ENCODE peak calls at places on chromosome 21, in ten cellular contexts. O, Q, D, I, G, A, W, B, M and L are unnamed samples.

GRCh38 chr21:31514598-31514997 is 144.9 kb upstream of the SOD1 start:
- DNase-seq in B (no peak), G (no peak), W (peak), M (no peak), D (no peak), I (no peak), Q (no peak), O (no peak), A (no peak), L (no peak)

GRCh38 chr21:34596561-34597271 is 18.2 kb downstream of the RCAN1 start:
- DNase-seq in D (no peak), O (no peak), M (no peak), I (no peak), A (no peak), Q (no peak), G (no peak), B (no peak), W (no peak), L (no peak)

GRCh38 chr21:33936221-33937038 is 20.8 kb upstream of the ATP5PO start:
- DNase-seq in A (no peak), B (no peak), W (no peak), Q (peak), O (no peak), I (no peak), D (no peak), G (no peak), M (no peak), L (no peak)

GRCh38 chr21:35738342-35738961 is 321.9 kb downstream of the SETD4 start:
- DNase-seq in G (peak), A (no peak), W (no peak), O (no peak), I (no peak), M (no peak), D (peak), Q (no peak), B (no peak), L (no peak)

GRCh38 chr21:18832950-18833349 is 429.4 kb upstream of the TMPRSS15 start:
- DNase-seq in G (no peak), Q (peak), B (no peak), D (peak), O (peak), W (no peak), A (no peak), I (no peak), M (no peak), L (no peak)

GRCh38 chr21:28334407-28334806 is 658.3 kb downstream of the LTN1 start:
- DNase-seq in O (no peak), D (peak), M (no peak), B (no peak), W (no peak), Q (no peak), I (no peak), G (no peak), A (peak), L (no peak)

GRCh38 chr21:28272272-28272992 is 720.2 kb downstream of the LTN1 start:
- DNase-seq in B (no peak), G (no peak), I (no peak), A (no peak), O (peak), W (no peak), Q (peak), D (no peak), M (no peak), L (no peak)

GRCh38 chr21:35428489-35428888 is 379.4 kb upstream of the RUNX1 start:
- DNase-seq in G (peak), A (no peak), D (no peak), B (peak), M (no peak), I (no peak), W (no peak), O (no peak), Q (peak), L (no peak)

GRCh38 chr21:26388731-26389231 is 184.3 kb downstream of the CYYR1 start:
- DNase-seq in M (no peak), I (no peak), D (peak), A (no peak), G (peak), B (no peak), O (peak), W (no peak), Q (peak), L (no peak)

GRCh38 chr21:19420607-19421006 is 1017.0 kb upstream of the TMPRSS15 start:
- DNase-seq in I (no peak), G (no peak), M (no peak), D (no peak), B (no peak), O (no peak), W (no peak), Q (no peak), A (no peak), L (no peak)

GRCh38 chr21:27953328-27954045 is 986.6 kb upstream of the ADAMTS5 start:
- DNase-seq in A (no peak), O (no peak), W (no peak), Q (peak), M (no peak), B (no peak), I (no peak), G (no peak), D (peak), L (no peak)

GRCh38 chr21:42887321-42887720 is 5.8 kb upstream of the NDUFV3 start:
- DNase-seq in B (no peak), M (no peak), Q (no peak), O (no peak), I (no peak), A (no peak), D (no peak), W (no peak), G (no peak), L (no peak)

GRCh38 chr21:18772876-18773275 is 369.3 kb upstream of the TMPRSS15 start:
- DNase-seq in I (no peak), B (no peak), G (no peak), M (no peak), Q (no peak), O (no peak), D (peak), A (no peak), W (no peak), L (no peak)

GRCh38 chr21:29218749-29219148 is 80.0 kb upstream of the BACH1 start:
- DNase-seq in D (peak), W (no peak), A (no peak), G (no peak), I (no peak), Q (no peak), O (no peak), M (no peak), B (no peak), L (no peak)

GRCh38 chr21:46597896-46598343 is 7.0 kb downstream of the S100B start:
- DNase-seq in M (no peak), O (no peak), Q (no peak), A (no peak), W (no peak), G (no peak), D (no peak), B (no peak), I (no peak), L (no peak)

GRCh38 chr21:26142363-26142762 is 28.2 kb downstream of the APP start:
- DNase-seq in B (no peak), G (no peak), W (no peak), Q (no peak), M (no peak), O (no peak), A (no peak), D (no peak), I (no peak), L (no peak)

GRCh38 chr21:26115899-26116298 is 54.7 kb downstream of the APP start:
- DNase-seq in W (no peak), I (peak), M (no peak), A (no peak), G (no peak), O (peak), B (no peak), D (peak), Q (peak), L (no peak)

GRCh38 chr21:42997053-42997452 is 22.7 kb downstream of the PKNOX1 start:
- DNase-seq in M (no peak), D (no peak), I (peak), B (peak), A (no peak), G (peak), O (peak), W (peak), Q (peak), L (no peak)

GRCh38 chr21:43354016-43354420 is 72.9 kb downstream of the SIK1 start:
- DNase-seq in G (no peak), A (peak), M (no peak), Q (no peak), W (no peak), D (no peak), O (no peak), I (no peak), B (no peak), L (no peak)

GRCh38 chr21:42352433-42353095 is 1.8 kb upstream of the TFF2 start:
- DNase-seq in O (no peak), I (no peak), G (no peak), M (no peak), D (peak), W (peak), B (no peak), Q (no peak), A (no peak), L (no peak)

GRCh38 chr21:14259669-14260458 is 43.9 kb downstream of the RBM11 start:
- DNase-seq in Q (peak), A (peak), B (no peak), O (peak), M (no peak), D (peak), I (peak), G (peak), W (no peak), L (no peak)

GRCh38 chr21:34877485-34878128 is 171.5 kb downstream of the RUNX1 start:
- DNase-seq in M (no peak), B (peak), Q (no peak), O (no peak), W (no peak), I (no peak), D (peak), A (no peak), G (no peak), L (no peak)

GRCh38 chr21:46667735-46668380 is 32.4 kb downstream of the PRMT2 start:
- DNase-seq in A (no peak), M (no peak), G (peak), W (no peak), O (peak), Q (peak), D (peak), B (no peak), I (no peak), L (no peak)

GRCh38 chr21:35575280-35575915 is 484.9 kb downstream of the SETD4 start:
- DNase-seq in I (no peak), B (no peak), M (no peak), A (no peak), W (no peak), O (peak), G (peak), Q (peak), D (no peak), L (no peak)

GRCh38 chr21:34844033-34844923 is 175.5 kb downstream of the CLIC6 start:
- DNase-seq in Q (peak), I (no peak), G (no peak), M (no peak), W (no peak), O (no peak), B (peak), A (no peak), D (no peak), L (no peak)

GRCh38 chr21:44619886-44620285 is 7.0 kb upstream of the KRTAP10-9 start:
- DNase-seq in G (no peak), O (no peak), D (no peak), A (no peak), B (no peak), I (no peak), M (no peak), W (no peak), Q (no peak), L (no peak)
- TF ChIP-seq CTCF in G (no peak), O (no peak), D (no peak), A (no peak), B (no peak), I (no peak), M (no peak), W (no peak), Q (no peak), L (no peak)

GRCh38 chr21:37645848-37646247 is 270.4 kb downstream of the KCNJ6 start:
- DNase-seq in M (no peak), O (no peak), A (no peak), Q (no peak), B (no peak), G (no peak), I (no peak), D (peak), W (no peak), L (no peak)

GRCh38 chr21:37639756-37640155 is 273.2 kb downstream of the DYRK1A start:
- DNase-seq in I (no peak), A (no peak), W (no peak), O (no peak), D (no peak), M (no peak), G (no peak), B (no peak), Q (no peak), L (no peak)

GRCh38 chr21:37647781-37648180 is 268.5 kb downstream of the KCNJ6 start:
- DNase-seq in B (no peak), M (no peak), O (no peak), D (no peak), G (no peak), Q (no peak), A (no peak), W (no peak), I (no peak), L (no peak)

GRCh38 chr21:37644666-37645065 is 271.6 kb downstream of the KCNJ6 start:
- DNase-seq in Q (peak), O (no peak), B (no peak), M (no peak), G (no peak), I (no peak), D (no peak), A (no peak), W (no peak), L (no peak)

GRCh38 chr21:37642493-37642892 is 273.8 kb downstream of the KCNJ6 start:
- DNase-seq in O (no peak), G (no peak), W (no peak), D (peak), B (no peak), I (no peak), Q (no peak), A (peak), M (no peak), L (no peak)
- TF ChIP-seq CTCF in O (no peak), G (no peak), W (no peak), D (peak), B (no peak), I (no peak), Q (no peak), A (peak), M (no peak), L (no peak)

DNA sequence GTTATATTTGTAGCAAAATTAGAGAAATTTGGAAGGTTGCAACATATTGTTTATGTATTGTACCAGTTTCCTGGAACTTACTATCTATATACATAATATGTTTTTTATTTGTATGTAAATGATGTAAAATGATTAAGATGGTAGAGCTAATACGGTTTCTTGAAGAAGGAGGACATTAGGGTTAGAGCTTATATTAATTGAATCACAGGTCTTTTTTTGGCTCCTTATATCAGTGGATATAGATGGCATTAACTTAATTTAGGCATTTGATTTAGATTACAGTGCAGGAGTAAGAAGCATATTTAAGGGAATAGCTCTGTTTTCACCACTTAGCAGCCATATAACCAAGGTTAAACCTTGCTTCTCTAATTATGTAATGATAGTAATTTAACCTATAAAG is 357.7 kb downstream of the USP25 start:
- DNase-seq in W (no peak), D (no peak), A (no peak), Q (no peak), B (no peak), M (no peak), I (no peak), O (no peak), G (no peak), L (no peak)
- TF ChIP-seq CTCF in W (no peak), D (no peak), A (no peak), Q (no peak), B (no peak), M (no peak), I (no peak), O (no peak), G (no peak), L (no peak)

DNA sequence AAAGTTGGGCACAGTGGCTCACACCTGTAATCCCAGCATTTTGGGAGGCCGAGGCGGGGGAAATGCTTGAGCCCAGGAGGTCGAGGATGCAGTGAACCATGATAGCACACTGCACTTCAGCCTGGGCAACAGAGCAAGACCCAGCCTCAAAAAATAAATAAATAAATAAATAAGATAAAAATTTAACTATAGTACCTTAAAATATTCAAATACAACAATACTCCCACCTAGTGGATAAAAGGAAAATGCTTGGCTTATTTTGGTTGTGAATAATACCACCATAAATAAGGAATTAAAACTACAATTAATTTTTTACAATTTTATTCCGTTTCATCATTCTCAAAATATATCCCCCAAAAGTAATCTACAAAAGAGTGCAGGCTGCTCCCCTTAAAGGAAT is 8.1 kb downstream of the PSMG1 start:
- DNase-seq in M (no peak), O (peak), D (peak), I (no peak), W (no peak), A (peak), B (no peak), G (no peak), Q (peak), L (no peak)
- TF ChIP-seq CTCF in M (peak), O (no peak), D (peak), I (peak), W (peak), A (peak), B (peak), G (peak), Q (peak), L (no peak)

DNA sequence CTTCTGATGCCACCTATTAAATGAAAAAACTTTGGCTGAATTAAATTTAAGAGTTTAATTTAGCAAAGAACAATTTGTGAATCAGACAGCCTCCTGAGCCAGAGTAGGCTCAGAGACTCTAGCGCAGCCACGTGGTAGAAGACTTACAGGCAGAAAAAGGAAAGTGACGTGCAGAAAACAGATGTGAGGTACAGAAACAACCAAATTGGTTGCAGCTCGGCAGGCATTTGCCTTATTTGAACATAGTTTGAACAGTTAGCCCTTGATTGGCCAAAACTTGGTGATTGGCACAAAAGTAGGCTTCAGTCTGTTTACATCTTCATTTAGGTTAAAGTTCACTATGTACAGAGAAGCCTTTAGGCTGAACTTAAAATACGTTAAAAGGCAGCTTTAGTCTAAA is 22.9 kb downstream of the TCP10L start:
- DNase-seq in D (no peak), O (peak), G (peak), Q (peak), A (no peak), W (no peak), M (peak), I (peak), B (no peak), L (no peak)
- TF ChIP-seq CTCF in D (no peak), O (peak), G (peak), Q (peak), A (no peak), W (peak), M (peak), I (peak), B (no peak), L (no peak)

GRCh38 chr21:37915941-37916794 is at the start of gene KCNJ6:
- DNase-seq in W (peak), A (no peak), G (peak), O (peak), Q (peak), M (no peak), B (no peak), D (no peak), I (no peak), L (no peak)
- TF ChIP-seq CTCF in W (peak), A (no peak), G (peak), O (peak), Q (peak), M (peak), B (peak), D (peak), I (peak), L (no peak)

GRCh38 chr21:17512245-17513213 is at the start of gene CXADR:
- DNase-seq in I (no peak), M (no peak), D (peak), A (peak), W (peak), O (peak), G (no peak), B (no peak), Q (no peak), L (no peak)
- TF ChIP-seq CTCF in I (peak), M (peak), D (peak), A (peak), W (peak), O (peak), G (peak), B (peak), Q (peak), L (no peak)

GRCh38 chr21:23455676-23456075 is 2151.6 kb downstream of the MRPL39 start:
- DNase-seq in D (no peak), W (no peak), A (no peak), Q (no peak), B (no peak), I (no peak), O (no peak), M (no peak), G (no peak), L (no peak)

DNA sequence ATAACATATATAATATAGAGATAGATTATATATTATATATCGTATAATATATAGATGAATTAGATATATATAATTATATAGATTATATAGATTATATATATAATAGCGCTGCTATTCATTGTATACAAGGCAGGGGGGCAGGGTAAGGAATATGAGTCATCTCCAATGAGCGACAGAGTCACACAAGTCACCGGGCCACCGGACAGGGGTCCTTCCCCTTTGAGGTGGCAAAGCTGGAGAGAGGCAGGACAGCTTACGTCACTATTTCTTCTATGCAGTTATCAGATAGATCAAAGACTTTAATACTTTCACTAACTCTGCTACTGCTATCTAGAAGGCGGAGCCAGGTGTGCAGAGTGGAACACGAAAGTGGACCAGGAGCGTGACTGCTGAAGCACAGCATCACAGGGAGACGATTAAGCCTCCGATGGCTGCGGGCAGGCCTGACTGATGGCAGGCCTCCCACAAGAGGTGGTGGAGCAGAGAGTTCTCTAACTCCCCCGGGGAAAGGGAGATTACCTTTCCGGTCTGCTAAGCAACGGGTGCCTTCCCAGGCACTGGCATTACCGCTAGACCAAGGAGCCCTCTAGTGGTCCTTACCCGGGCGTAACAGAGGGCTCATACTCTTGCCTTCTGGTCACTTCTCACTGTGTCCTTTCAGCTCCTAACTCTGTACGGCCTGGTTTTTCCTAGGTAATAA is 2154.7 kb downstream of the MRPL39 start:
- DNase-seq in G (no peak), Q (no peak), W (no peak), O (no peak), B (no peak), M (no peak), I (no peak), D (peak), A (no peak), L (no peak)
- TF ChIP-seq CTCF in G (no peak), Q (no peak), W (no peak), O (no peak), B (no peak), M (no peak), I (no peak), D (peak), A (no peak), L (no peak)

GRCh38 chr21:41043008-41043407 is 125.0 kb upstream of the BACE2 start:
- DNase-seq in D (peak), I (no peak), W (no peak), O (no peak), G (no peak), A (peak), Q (no peak), B (no peak), M (no peak), L (no peak)
- TF ChIP-seq CTCF in D (peak), I (no peak), W (peak), O (no peak), G (peak), A (peak), Q (peak), B (no peak), M (no peak), L (no peak)